ENCODE peak calls at places on chromosome 3, in four cellular contexts. R, I, V and O are unnamed samples.

GRCh38 chr3:188266581-188267274 is 112.8 kb downstream of the LPP start:
- DNase-seq in V (no peak), R (no peak), I (no peak), O (no peak)

GRCh38 chr3:53817211-53817610 is 29.0 kb downstream of the CHDH start:
- DNase-seq in R (no peak), I (no peak), V (no peak), O (no peak)

GRCh38 chr3:142319094-142319493 is 93.7 kb upstream of the GK5 start:
- DNase-seq in V (peak), I (no peak), R (no peak), O (no peak)

GRCh38 chr3:194711286-194711685 is 25.6 kb downstream of the FAM43A start:
- DNase-seq in R (no peak), V (no peak), I (no peak), O (no peak)

GRCh38 chr3:128320551-128321340 is 145.9 kb downstream of the DNAJB8 start:
- DNase-seq in R (no peak), I (no peak), V (no peak), O (no peak)

GRCh38 chr3:118842147-118842863 is 192.3 kb downstream of the IGSF11 start:
- DNase-seq in V (peak), I (peak), R (no peak), O (peak)

GRCh38 chr3:103976931-103977339 is 1389.8 kb upstream of the ALCAM start:
- DNase-seq in I (no peak), R (no peak), V (no peak), O (no peak)

GRCh38 chr3:183560607-183561006 is 5.1 kb upstream of the KLHL6 start:
- DNase-seq in I (no peak), R (no peak), V (peak), O (peak)

GRCh38 chr3:52456169-52456799 is 880 bp downstream of the NISCH start:
- DNase-seq in I (no peak), V (no peak), R (no peak), O (peak)

GRCh38 chr3:55065331-55065730 is 137.5 kb upstream of the LRTM1 start:
- DNase-seq in R (no peak), I (no peak), V (no peak), O (no peak)

GRCh38 chr3:194244167-194244566 is 107.0 kb downstream of the CPN2 start:
- DNase-seq in R (no peak), V (no peak), I (no peak), O (no peak)

GRCh38 chr3:53161820-53162671 is 1.0 kb downstream of the PRKCD start:
- DNase-seq in V (peak), I (no peak), R (no peak), O (peak)

GRCh38 chr3:183518446-183519185 is 36.9 kb downstream of the KLHL6 start:
- DNase-seq in I (no peak), V (no peak), R (no peak), O (peak)

GRCh38 chr3:10357592-10358308 is 36.8 kb upstream of the SEC13 start:
- DNase-seq in I (peak), R (no peak), V (peak), O (peak)

GRCh38 chr3:32614956-32615355 is 44.3 kb upstream of the DYNC1LI1 start:
- DNase-seq in R (no peak), I (no peak), V (no peak), O (no peak)

GRCh38 chr3:11390411-11391171 is 118.4 kb downstream of the ATG7 start:
- DNase-seq in I (no peak), R (no peak), V (no peak), O (no peak)

GRCh38 chr3:172249039-172249438 is 199.2 kb downstream of the GHSR start:
- DNase-seq in V (no peak), R (no peak), I (no peak), O (no peak)

GRCh38 chr3:146817705-146818104 is 212.6 kb upstream of the PLSCR5 start:
- DNase-seq in V (peak), R (no peak), I (no peak), O (peak)

GRCh38 chr3:78887029-78887428 is 880.8 kb downstream of the ROBO1 start:
- DNase-seq in V (peak), R (no peak), I (no peak), O (no peak)

GRCh38 chr3:114627760-114628159 is 333.9 kb downstream of the TIGIT start:
- DNase-seq in V (no peak), I (no peak), R (no peak), O (no peak)

GRCh38 chr3:59313365-59313764 is 263.5 kb upstream of the CFAP20DC start:
- DNase-seq in R (no peak), V (peak), I (no peak), O (peak)

GRCh38 chr3:139481116-139481515 is 4.8 kb upstream of the RBP2 start:
- DNase-seq in V (no peak), R (no peak), I (no peak), O (no peak)

GRCh38 chr3:182793663-182794454 is 555 bp downstream of the ATP11B start:
- DNase-seq in I (no peak), R (no peak), V (peak), O (peak)

GRCh38 chr3:8817486-8817885 is 48.1 kb upstream of the OXTR start:
- DNase-seq in R (no peak), I (no peak), V (no peak), O (no peak)

GRCh38 chr3:78610462-78611125 is 1157.2 kb downstream of the ROBO1 start:
- DNase-seq in V (no peak), I (no peak), R (no peak), O (no peak)

GRCh38 chr3:31740397-31740796 is 207.7 kb downstream of the STT3B start:
- DNase-seq in V (no peak), I (no peak), R (no peak), O (no peak)

GRCh38 chr3:101102678-101103296 is 109.6 kb upstream of the ABI3BP start:
- DNase-seq in I (no peak), V (no peak), R (no peak), O (no peak)

GRCh38 chr3:42613462-42613861 is 13.0 kb downstream of the NKTR start:
- DNase-seq in I (no peak), R (no peak), V (peak), O (peak)

GRCh38 chr3:191492601-191493000 is 31.6 kb downstream of the PYDC2 start:
- DNase-seq in R (no peak), I (no peak), V (no peak), O (no peak)

GRCh38 chr3:155556531-155556930 is 188.3 kb downstream of the PLCH1 start:
- DNase-seq in R (no peak), V (no peak), I (no peak), O (no peak)

GRCh38 chr3:48614044-48614443 is 4.6 kb upstream of the UQCRC1 start:
- DNase-seq in R (no peak), I (no peak), V (no peak), O (peak)

GRCh38 chr3:178342111-178342510 is 194.1 kb upstream of the KCNMB2 start:
- DNase-seq in R (no peak), V (no peak), I (no peak), O (no peak)

GRCh38 chr3:117512975-117513374 is 803.4 kb downstream of the TUSC7 start:
- DNase-seq in R (no peak), I (no peak), V (no peak), O (no peak)

GRCh38 chr3:197820550-197821335 is 29.7 kb downstream of the LRCH3 start:
- DNase-seq in I (no peak), R (no peak), V (peak), O (no peak)

GRCh38 chr3:27576171-27576570 is 92.0 kb upstream of the SLC4A7 start:
- DNase-seq in I (no peak), V (no peak), R (no peak), O (no peak)

GRCh38 chr3:19641408-19641807 is 292.6 kb downstream of the EFHB start:
- DNase-seq in I (no peak), V (no peak), R (no peak), O (no peak)

GRCh38 chr3:195583831-195584542 is at the start of gene APOD:
- DNase-seq in R (no peak), I (no peak), V (peak), O (no peak)

GRCh38 chr3:5357089-5357488 is 169.6 kb downstream of the EDEM1 start:
- DNase-seq in R (no peak), V (no peak), I (no peak), O (no peak)

GRCh38 chr3:49794431-49794830 is 5.2 kb downstream of the CDHR4 start:
- DNase-seq in I (no peak), R (no peak), V (no peak), O (no peak)

GRCh38 chr3:122794779-122795673 is at the start of gene SLC49A4:
- DNase-seq in I (peak), R (peak), V (peak), O (peak)
- TF ChIP-seq POLR2A in I (peak), R (peak), V (peak), O (peak)

DNA sequence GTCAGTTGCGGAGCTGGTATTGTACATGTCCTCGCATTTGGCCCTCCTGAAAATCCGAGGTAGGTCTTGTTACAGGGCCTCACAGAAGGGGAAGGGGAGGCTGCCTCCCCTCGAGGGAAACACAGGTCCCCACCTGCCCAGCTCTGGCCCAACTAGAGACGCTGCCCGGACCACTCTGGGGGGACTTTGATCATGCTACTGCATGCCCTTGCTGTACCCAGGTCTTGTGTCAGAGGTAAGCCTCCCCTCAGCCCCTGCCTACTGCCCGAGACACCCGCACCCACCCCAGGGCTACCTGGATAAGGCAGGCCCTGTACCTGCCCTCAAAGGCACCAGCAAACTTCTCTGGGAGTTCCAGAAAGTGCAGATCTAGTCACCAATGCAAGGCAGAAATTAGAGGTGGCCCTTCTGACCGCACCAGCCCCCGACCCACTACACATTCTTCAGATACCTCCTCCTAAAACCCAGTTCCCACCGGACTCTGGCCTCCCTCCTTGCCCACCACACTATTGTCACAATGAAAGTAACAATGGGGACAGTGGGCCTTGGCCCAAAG is 981 bp upstream of the SCAP start:
- DNase-seq in R (no peak), I (no peak), V (no peak), O (no peak)
- H3K4me3 ChIP-seq in R (no peak), I (peak), V (no peak), O (peak)

GRCh38 chr3:65361448-65361847 is 673.6 kb upstream of the ADAMTS9 start:
- DNase-seq in V (no peak), I (no peak), R (no peak), O (no peak)

GRCh38 chr3:65352951-65353350 is 665.2 kb upstream of the ADAMTS9 start:
- DNase-seq in R (no peak), V (no peak), I (no peak), O (no peak)

GRCh38 chr3:65351753-65352152 is 664.0 kb upstream of the ADAMTS9 start:
- DNase-seq in V (no peak), I (no peak), R (no peak), O (no peak)

GRCh38 chr3:65354880-65355279 is 667.1 kb upstream of the ADAMTS9 start:
- DNase-seq in I (no peak), R (no peak), V (no peak), O (no peak)

GRCh38 chr3:65356331-65357286 is 668.8 kb upstream of the ADAMTS9 start:
- DNase-seq in R (no peak), I (no peak), V (no peak), O (no peak)
- TF ChIP-seq MAX in R (no peak), I (no peak), V (no peak), O (no peak)

GRCh38 chr3:13016083-13016725 is 57.0 kb downstream of the IQSEC1 start:
- DNase-seq in V (no peak), R (no peak), I (peak), O (peak)
- TF ChIP-seq POLR2A in V (no peak), R (no peak), I (no peak), O (no peak)